ENCODE peak calls at places on chromosomes 1 and 21, in ten cellular contexts. R is HFF-Myc, N is right lobe of liver, O is GM23338, Q is adrenal gland, U is BJ, B is lower leg skin, D is upper lobe of right lung, Y is fibroblast of mammary gland, C is upper lobe of left lung. J is an unnamed sample.

GRCh38 chr1:4485398-4485797 is 169.0 kb upstream of the AJAP1 start:
- DNase-seq in U (no peak), O (no peak), D (no peak), C (no peak), Q (no peak), N (no peak), R (no peak), Y (no peak), B (no peak), J (no peak)

GRCh38 chr1:231663211-231663792 is 36.7 kb downstream of the DISC1 start:
- DNase-seq in O (no peak), U (no peak), D (no peak), R (no peak), B (no peak), Q (no peak), Y (peak), C (no peak), N (no peak), J (no peak)

GRCh38 chr1:187691439-187691838 is 862.7 kb downstream of the PLA2G4A start:
- DNase-seq in N (no peak), C (no peak), Y (peak), D (no peak), Q (no peak), U (peak), B (no peak), R (peak), O (no peak), J (no peak)

GRCh38 chr1:193537266-193538003 is 351.0 kb upstream of the B3GALT2 start:
- DNase-seq in Y (no peak), C (no peak), D (no peak), Q (peak), N (no peak), O (no peak), B (no peak), U (no peak), R (no peak), J (peak)

GRCh38 chr1:154753426-154753825 is 116.7 kb downstream of the KCNN3 start:
- DNase-seq in D (no peak), Y (no peak), R (no peak), Q (no peak), C (no peak), N (no peak), U (no peak), B (peak), O (no peak), J (no peak)

GRCh38 chr1:223216482-223217205 is 73.6 kb upstream of the TLR5 start:
- DNase-seq in Y (no peak), D (no peak), O (no peak), N (no peak), B (peak), Q (no peak), R (no peak), U (no peak), C (no peak), J (no peak)

GRCh38 chr1:211736351-211736915 is 61.0 kb upstream of the NEK2 start:
- DNase-seq in D (no peak), O (no peak), B (no peak), Q (peak), C (no peak), N (no peak), R (no peak), U (no peak), Y (peak), J (no peak)

GRCh38 chr1:74835046-74835445 is 102.1 kb downstream of the TYW3 start:
- DNase-seq in B (no peak), O (no peak), R (no peak), C (no peak), Y (no peak), Q (no peak), D (no peak), N (no peak), U (no peak), J (no peak)

GRCh38 chr1:156692958-156693857 is 12.2 kb downstream of the CRABP2 start:
- DNase-seq in R (no peak), Y (no peak), D (no peak), B (no peak), N (no peak), O (peak), Q (no peak), C (peak), U (no peak), J (no peak)

GRCh38 chr1:40740039-40740991 is 43.3 kb upstream of the KCNQ4 start:
- DNase-seq in N (no peak), O (no peak), Q (peak), R (no peak), Y (peak), C (no peak), B (no peak), D (no peak), U (no peak), J (no peak)

GRCh38 chr1:204344665-204345064 is 15.1 kb downstream of the PLEKHA6 start:
- DNase-seq in Y (no peak), D (no peak), O (no peak), U (no peak), C (no peak), N (no peak), R (no peak), B (no peak), Q (no peak), J (no peak)

GRCh38 chr21:41894922-41895557 is 15.9 kb upstream of the PRDM15 start:
- DNase-seq in O (no peak), Y (peak), N (no peak), D (no peak), Q (no peak), U (no peak), C (no peak), B (no peak), R (no peak), J (no peak)

GRCh38 chr1:90705910-90706309 is 11.2 kb downstream of the BARHL2 start:
- DNase-seq in O (peak), B (no peak), C (no peak), U (no peak), N (no peak), Q (no peak), D (no peak), Y (no peak), R (no peak), J (no peak)

GRCh38 chr1:104238991-104239390 is 489.3 kb downstream of the AMY1C start:
- DNase-seq in B (no peak), O (peak), N (no peak), Q (no peak), R (no peak), U (no peak), D (no peak), Y (peak), C (no peak), J (no peak)

GRCh38 chr1:150473659-150474058 is 13.6 kb upstream of the TARS2 start:
- DNase-seq in Y (no peak), B (peak), O (peak), N (peak), Q (peak), U (no peak), D (no peak), R (no peak), C (no peak), J (no peak)

GRCh38 chr1:213371769-213372619 is 321.0 kb downstream of the RPS6KC1 start:
- DNase-seq in C (no peak), B (no peak), R (no peak), Q (no peak), O (peak), D (no peak), N (peak), U (no peak), Y (no peak), J (no peak)

GRCh38 chr1:109391626-109392025 is 6.1 kb downstream of the SORT1 start:
- DNase-seq in D (no peak), O (no peak), N (no peak), C (no peak), B (no peak), R (no peak), U (no peak), Y (no peak), Q (no peak), J (peak)

GRCh38 chr1:113834716-113835115 is 22.4 kb upstream of the RSBN1 start:
- DNase-seq in Q (no peak), D (no peak), U (no peak), R (no peak), C (no peak), B (no peak), N (no peak), Y (no peak), O (no peak), J (no peak)

GRCh38 chr1:114756949-114757454 is 782 bp downstream of the CSDE1 start:
- DNase-seq in C (peak), Y (peak), D (peak), N (peak), Q (peak), B (peak), O (peak), R (no peak), U (no peak), J (no peak)

GRCh38 chr1:214427871-214428277 is 123.5 kb downstream of the PTPN14 start:
- DNase-seq in Q (no peak), O (peak), Y (peak), B (no peak), D (no peak), U (peak), R (peak), N (no peak), C (peak), J (peak)

GRCh38 chr1:18093193-18093592 is 14.4 kb upstream of the IGSF21 start:
- DNase-seq in C (no peak), B (no peak), D (no peak), Y (no peak), Q (no peak), N (no peak), U (no peak), R (no peak), O (no peak), J (no peak)

GRCh38 chr1:110612060-110612745 is 6.0 kb upstream of the KCNA2 start:
- DNase-seq in N (no peak), B (peak), O (no peak), C (peak), D (no peak), Y (no peak), R (no peak), Q (no peak), U (no peak), J (no peak)

GRCh38 chr1:66556161-66556611 is 22.2 kb downstream of the SGIP1 start:
- DNase-seq in Y (no peak), C (no peak), N (no peak), R (no peak), B (no peak), Q (no peak), O (no peak), U (no peak), D (no peak), J (no peak)

DNA sequence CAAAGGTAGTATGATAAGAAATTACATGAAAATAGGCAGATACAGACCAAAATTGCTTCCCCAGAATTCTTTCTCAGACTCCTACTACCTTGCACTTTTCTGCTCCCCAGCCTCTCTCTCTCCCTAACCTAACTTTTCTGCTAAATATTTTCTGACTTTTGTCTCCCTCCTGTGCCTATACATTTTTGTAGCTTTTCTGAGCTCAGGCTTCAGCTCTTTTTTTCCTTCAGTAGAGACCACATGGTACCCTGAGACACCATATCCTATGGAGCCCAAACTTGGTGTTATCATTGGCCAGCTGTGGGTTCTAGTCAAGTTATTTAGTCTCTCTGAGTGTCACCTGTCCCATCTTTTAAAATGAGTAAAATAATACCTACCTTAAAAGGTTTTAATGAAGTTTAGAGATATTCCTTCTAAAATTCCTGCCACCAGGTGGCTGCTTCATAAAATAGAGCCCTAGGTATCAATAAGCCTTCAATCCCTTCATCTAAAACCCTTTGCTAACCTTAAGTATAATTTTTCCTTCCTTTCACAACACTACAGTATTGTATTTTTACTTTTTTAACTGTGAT is 237.7 kb upstream of the DUSP10 start:
- DNase-seq in D (no peak), B (no peak), Y (no peak), C (no peak), Q (no peak), R (no peak), N (no peak), U (no peak), O (peak), J (no peak)
- TF ChIP-seq CTCF in D (no peak), B (no peak), Y (peak), C (no peak), Q (no peak), R (peak), N (peak), U (peak), O (peak), J (peak)

GRCh38 chr21:35203093-35204021 is 154.3 kb upstream of the RUNX1 start:
- DNase-seq in U (peak), D (no peak), Y (peak), O (no peak), C (no peak), N (no peak), Q (no peak), B (no peak), R (no peak), J (no peak)
- H3K4me3 ChIP-seq in U (no peak), D (no peak), Y (no peak), O (no peak), C (no peak), N (no peak), Q (no peak), B (no peak), R (no peak), J (no peak)

GRCh38 chr1:242189591-242189990 is 190.7 kb upstream of the MAP1LC3C start:
- DNase-seq in Q (no peak), N (no peak), C (no peak), Y (no peak), D (no peak), B (no peak), O (no peak), R (no peak), U (no peak), J (no peak)
- TF ChIP-seq CTCF in Q (no peak), N (no peak), C (no peak), Y (peak), D (no peak), B (no peak), O (peak), R (no peak), U (no peak), J (peak)

GRCh38 chr1:32964461-32965250 is at the start of gene RNF19B:
- DNase-seq in O (peak), R (peak), D (peak), U (peak), C (peak), Q (peak), N (peak), Y (peak), B (peak), J (peak)

GRCh38 chr1:32963746-32964460 is 706 bp downstream of the RNF19B start:
- DNase-seq in D (peak), Y (no peak), C (peak), U (no peak), Q (peak), B (peak), N (peak), R (no peak), O (peak), J (peak)

GRCh38 chr1:32960342-32960741 is 4.3 kb downstream of the RNF19B start:
- DNase-seq in U (no peak), Y (no peak), Q (no peak), N (no peak), R (no peak), C (no peak), D (no peak), B (no peak), O (no peak), J (no peak)

GRCh38 chr1:32960819-32961355 is 3.7 kb downstream of the RNF19B start:
- DNase-seq in D (no peak), Q (no peak), Y (no peak), O (no peak), U (no peak), N (no peak), C (no peak), B (no peak), R (no peak), J (no peak)

GRCh38 chr1:32962248-32962896 is 2.2 kb downstream of the RNF19B start:
- DNase-seq in Y (no peak), R (no peak), Q (no peak), N (no peak), U (no peak), C (no peak), B (no peak), O (no peak), D (no peak), J (peak)
- H3K4me3 ChIP-seq in Y (peak), R (peak), Q (no peak), N (peak), U (no peak), C (peak), B (no peak), O (peak), D (peak), J (peak)

GRCh38 chr21:45473496-45474322 is 68.5 kb downstream of the SLC19A1 start:
- DNase-seq in C (no peak), R (no peak), U (no peak), O (no peak), Q (no peak), D (no peak), Y (no peak), N (no peak), B (no peak), J (no peak)
- TF ChIP-seq CTCF in C (no peak), R (no peak), U (no peak), O (no peak), Q (no peak), D (no peak), Y (no peak), N (no peak), B (no peak), J (no peak)

J was measured in GM06990.